ENCODE peak calls at places on chromosome 6, in five cellular contexts. R, D, F, Z and O are unnamed samples.

GRCh38 chr6:74657033-74657432 is 548.8 kb downstream of the COL12A1 start:
- DNase-seq in D (no peak), Z (no peak), R (no peak), F (no peak), O (no peak)

GRCh38 chr6:14458669-14459266 is 341.2 kb downstream of the CD83 start:
- DNase-seq in D (no peak), R (no peak), Z (peak; percentile 68), F (no peak), O (no peak)

GRCh38 chr6:158043008-158043407 is 61.3 kb downstream of the SYNJ2 start:
- DNase-seq in R (no peak), F (no peak), D (no peak), Z (no peak), O (peak; percentile 59)

GRCh38 chr6:16392010-16392409 is 153.6 kb downstream of the GMPR start:
- DNase-seq in Z (no peak), R (no peak), F (no peak), D (no peak), O (no peak)

GRCh38 chr6:15255481-15256414 is 9.9 kb downstream of the JARID2 start:
- DNase-seq in Z (no peak), D (peak; percentile 50), F (no peak), R (no peak), O (no peak)

GRCh38 chr6:170473226-170473789 is 79.8 kb downstream of the PSMB1 start:
- DNase-seq in Z (no peak), F (no peak), D (no peak), R (no peak), O (peak; percentile 44)

GRCh38 chr6:136592930-136593673 is 42.9 kb upstream of the MAP7 start:
- DNase-seq in D (no peak), R (no peak), Z (peak; percentile 64), F (no peak), O (no peak)

GRCh38 chr6:62283828-62284411 is 2.1 kb downstream of the KHDRBS2 start:
- DNase-seq in F (peak; percentile 46), R (no peak), Z (peak; percentile 9), D (no peak), O (peak; percentile 75)

GRCh38 chr6:142323377-142323776 is 21.6 kb downstream of the ADGRG6 start:
- DNase-seq in Z (no peak), D (no peak), F (no peak), R (no peak), O (no peak)

GRCh38 chr6:21026576-21027273 is 492.5 kb downstream of the CDKAL1 start:
- DNase-seq in D (no peak), F (no peak), R (no peak), Z (peak; percentile 83), O (no peak)

GRCh38 chr6:160996316-160996715 is 4.7 kb downstream of the MAP3K4 start:
- DNase-seq in R (no peak), F (no peak), D (no peak), Z (no peak), O (no peak)